ENCODE peak calls at places on chromosomes 7 and 10, in nine cellular contexts. One of them, this sample, is unnamed.

GRCh38 chr7:144020340-144020739 is 20.2 kb downstream of the OR6B1 start:
- DNase-seq in fibroblast of the conjunctiva: no peak
- DNase-seq in PC-3: no peak
- DNase-seq in central memory CD4-positive, alpha-beta T cell: no peak
- DNase-seq in fibroblast of pulmonary artery: no peak
- DNase-seq in globus pallidus: no peak
- DNase-seq in NCI-H510A: no peak
- DNase-seq in GF-D8: no peak
- DNase-seq in left ventricle myocardium inferior: peak
- DNase-seq in this sample: no peak

GRCh38 chr10:119176166-119176565 is 2.4 kb downstream of the PRDX3 start:
- DNase-seq in fibroblast of the conjunctiva: no peak
- DNase-seq in PC-3: no peak
- DNase-seq in central memory CD4-positive, alpha-beta T cell: no peak
- DNase-seq in fibroblast of pulmonary artery: no peak
- DNase-seq in globus pallidus: no peak
- DNase-seq in NCI-H510A: no peak
- DNase-seq in GF-D8: no peak
- DNase-seq in left ventricle myocardium inferior: no peak
- DNase-seq in this sample: no peak

GRCh38 chr7:139488810-139489209 is 5.3 kb upstream of the KLRG2 start:
- DNase-seq in fibroblast of the conjunctiva: no peak
- DNase-seq in PC-3: no peak
- DNase-seq in central memory CD4-positive, alpha-beta T cell: no peak
- DNase-seq in fibroblast of pulmonary artery: no peak
- DNase-seq in globus pallidus: no peak
- DNase-seq in NCI-H510A: no peak
- DNase-seq in GF-D8: no peak
- DNase-seq in left ventricle myocardium inferior: no peak
- DNase-seq in this sample: no peak

GRCh38 chr7:14754631-14755030 is 147.9 kb downstream of the DGKB start:
- DNase-seq in fibroblast of the conjunctiva: peak
- DNase-seq in PC-3: peak
- DNase-seq in central memory CD4-positive, alpha-beta T cell: no peak
- DNase-seq in fibroblast of pulmonary artery: peak
- DNase-seq in globus pallidus: no peak
- DNase-seq in NCI-H510A: no peak
- DNase-seq in GF-D8: no peak
- DNase-seq in left ventricle myocardium inferior: no peak
- DNase-seq in this sample: no peak

GRCh38 chr10:80133221-80133620 is 691 bp downstream of the PLAC9 start:
- DNase-seq in fibroblast of the conjunctiva: peak
- DNase-seq in PC-3: peak
- DNase-seq in central memory CD4-positive, alpha-beta T cell: no peak
- DNase-seq in fibroblast of pulmonary artery: peak
- DNase-seq in globus pallidus: no peak
- DNase-seq in NCI-H510A: no peak
- DNase-seq in GF-D8: no peak
- DNase-seq in left ventricle myocardium inferior: peak
- DNase-seq in this sample: no peak

GRCh38 chr10:44587488-44588140 is 202.7 kb upstream of the CXCL12 start:
- DNase-seq in fibroblast of the conjunctiva: no peak
- DNase-seq in PC-3: no peak
- DNase-seq in central memory CD4-positive, alpha-beta T cell: no peak
- DNase-seq in fibroblast of pulmonary artery: no peak
- DNase-seq in globus pallidus: no peak
- DNase-seq in NCI-H510A: no peak
- DNase-seq in GF-D8: no peak
- DNase-seq in left ventricle myocardium inferior: no peak
- DNase-seq in this sample: no peak

GRCh38 chr7:123748171-123748733 is 551 bp downstream of the WASL start:
- DNase-seq in fibroblast of the conjunctiva: peak
- DNase-seq in PC-3: peak
- DNase-seq in central memory CD4-positive, alpha-beta T cell: no peak
- DNase-seq in fibroblast of pulmonary artery: peak
- DNase-seq in globus pallidus: peak
- DNase-seq in NCI-H510A: no peak
- DNase-seq in GF-D8: no peak
- DNase-seq in left ventricle myocardium inferior: peak
- DNase-seq in this sample: peak

GRCh38 chr10:58054881-58055280 is 212.8 kb downstream of the IPMK start:
- DNase-seq in fibroblast of the conjunctiva: peak
- DNase-seq in PC-3: no peak
- DNase-seq in central memory CD4-positive, alpha-beta T cell: no peak
- DNase-seq in fibroblast of pulmonary artery: no peak
- DNase-seq in globus pallidus: no peak
- DNase-seq in NCI-H510A: no peak
- DNase-seq in GF-D8: no peak
- DNase-seq in left ventricle myocardium inferior: no peak
- DNase-seq in this sample: no peak

GRCh38 chr10:27328946-27329345 is 88.3 kb upstream of the ACBD5 start:
- DNase-seq in fibroblast of the conjunctiva: no peak
- DNase-seq in PC-3: no peak
- DNase-seq in central memory CD4-positive, alpha-beta T cell: no peak
- DNase-seq in fibroblast of pulmonary artery: no peak
- DNase-seq in globus pallidus: no peak
- DNase-seq in NCI-H510A: no peak
- DNase-seq in GF-D8: no peak
- DNase-seq in left ventricle myocardium inferior: no peak
- DNase-seq in this sample: no peak

GRCh38 chr10:71433983-71434744 is 37.4 kb downstream of the CDH23 start:
- DNase-seq in fibroblast of the conjunctiva: no peak
- DNase-seq in PC-3: no peak
- DNase-seq in central memory CD4-positive, alpha-beta T cell: no peak
- DNase-seq in fibroblast of pulmonary artery: no peak
- DNase-seq in globus pallidus: no peak
- DNase-seq in NCI-H510A: no peak
- DNase-seq in GF-D8: no peak
- DNase-seq in left ventricle myocardium inferior: no peak
- DNase-seq in this sample: peak

GRCh38 chr7:149125189-149125863 is 798 bp downstream of the ZNF425 start:
- DNase-seq in fibroblast of the conjunctiva: no peak
- DNase-seq in PC-3: no peak
- DNase-seq in central memory CD4-positive, alpha-beta T cell: no peak
- DNase-seq in fibroblast of pulmonary artery: peak
- DNase-seq in globus pallidus: no peak
- DNase-seq in NCI-H510A: no peak
- DNase-seq in GF-D8: no peak
- DNase-seq in left ventricle myocardium inferior: no peak
- DNase-seq in this sample: no peak

GRCh38 chr10:123027861-123028260 is 19.1 kb downstream of the ACADSB start:
- DNase-seq in fibroblast of the conjunctiva: no peak
- DNase-seq in PC-3: no peak
- DNase-seq in central memory CD4-positive, alpha-beta T cell: no peak
- DNase-seq in fibroblast of pulmonary artery: no peak
- DNase-seq in globus pallidus: no peak
- DNase-seq in NCI-H510A: no peak
- DNase-seq in GF-D8: no peak
- DNase-seq in left ventricle myocardium inferior: no peak
- DNase-seq in this sample: no peak

GRCh38 chr10:21041763-21042458 is 144.8 kb upstream of the NEBL start:
- DNase-seq in fibroblast of the conjunctiva: no peak
- DNase-seq in PC-3: no peak
- DNase-seq in central memory CD4-positive, alpha-beta T cell: no peak
- DNase-seq in fibroblast of pulmonary artery: no peak
- DNase-seq in globus pallidus: no peak
- DNase-seq in NCI-H510A: no peak
- DNase-seq in GF-D8: no peak
- DNase-seq in left ventricle myocardium inferior: no peak
- DNase-seq in this sample: no peak

GRCh38 chr7:116630932-116631449 is 41.0 kb upstream of the MET start:
- DNase-seq in fibroblast of the conjunctiva: peak
- DNase-seq in PC-3: peak
- DNase-seq in central memory CD4-positive, alpha-beta T cell: no peak
- DNase-seq in fibroblast of pulmonary artery: peak
- DNase-seq in globus pallidus: no peak
- DNase-seq in NCI-H510A: no peak
- DNase-seq in GF-D8: no peak
- DNase-seq in left ventricle myocardium inferior: peak
- DNase-seq in this sample: peak

GRCh38 chr10:79158402-79159097 is 89.8 kb downstream of the ZMIZ1 start:
- DNase-seq in fibroblast of the conjunctiva: no peak
- DNase-seq in PC-3: peak
- DNase-seq in central memory CD4-positive, alpha-beta T cell: no peak
- DNase-seq in fibroblast of pulmonary artery: no peak
- DNase-seq in globus pallidus: no peak
- DNase-seq in NCI-H510A: no peak
- DNase-seq in GF-D8: no peak
- DNase-seq in left ventricle myocardium inferior: no peak
- DNase-seq in this sample: no peak

GRCh38 chr7:51455948-51456347 is 139.3 kb upstream of the COBL start:
- DNase-seq in fibroblast of the conjunctiva: no peak
- DNase-seq in PC-3: no peak
- DNase-seq in central memory CD4-positive, alpha-beta T cell: no peak
- DNase-seq in fibroblast of pulmonary artery: no peak
- DNase-seq in globus pallidus: no peak
- DNase-seq in NCI-H510A: peak
- DNase-seq in GF-D8: no peak
- DNase-seq in left ventricle myocardium inferior: no peak
- DNase-seq in this sample: no peak

GRCh38 chr10:22801759-22802158 is 87.4 kb upstream of the PIP4K2A start:
- DNase-seq in fibroblast of the conjunctiva: no peak
- DNase-seq in PC-3: no peak
- DNase-seq in central memory CD4-positive, alpha-beta T cell: no peak
- DNase-seq in fibroblast of pulmonary artery: no peak
- DNase-seq in globus pallidus: no peak
- DNase-seq in NCI-H510A: no peak
- DNase-seq in GF-D8: no peak
- DNase-seq in left ventricle myocardium inferior: no peak
- DNase-seq in this sample: no peak

GRCh38 chr10:13873201-13873600 is 286.4 kb downstream of the PRPF18 start:
- DNase-seq in fibroblast of the conjunctiva: no peak
- DNase-seq in PC-3: no peak
- DNase-seq in central memory CD4-positive, alpha-beta T cell: no peak
- DNase-seq in fibroblast of pulmonary artery: no peak
- DNase-seq in globus pallidus: no peak
- DNase-seq in NCI-H510A: no peak
- DNase-seq in GF-D8: no peak
- DNase-seq in left ventricle myocardium inferior: no peak
- DNase-seq in this sample: no peak

GRCh38 chr7:140005754-140006503 is 56.8 kb downstream of the PARP12 start:
- DNase-seq in fibroblast of the conjunctiva: no peak
- DNase-seq in PC-3: peak
- DNase-seq in central memory CD4-positive, alpha-beta T cell: no peak
- DNase-seq in fibroblast of pulmonary artery: peak
- DNase-seq in globus pallidus: peak
- DNase-seq in NCI-H510A: no peak
- DNase-seq in GF-D8: no peak
- DNase-seq in left ventricle myocardium inferior: no peak
- DNase-seq in this sample: no peak

GRCh38 chr7:26292768-26293560 is 1.3 kb downstream of the SNX10 start:
- DNase-seq in fibroblast of the conjunctiva: no peak
- DNase-seq in PC-3: peak
- DNase-seq in central memory CD4-positive, alpha-beta T cell: no peak
- DNase-seq in fibroblast of pulmonary artery: no peak
- DNase-seq in globus pallidus: no peak
- DNase-seq in NCI-H510A: peak
- DNase-seq in GF-D8: no peak
- DNase-seq in left ventricle myocardium inferior: no peak
- DNase-seq in this sample: no peak

GRCh38 chr7:40199076-40199802 is 64.4 kb downstream of the SUGCT start:
- DNase-seq in fibroblast of the conjunctiva: peak
- DNase-seq in PC-3: peak
- DNase-seq in central memory CD4-positive, alpha-beta T cell: no peak
- DNase-seq in fibroblast of pulmonary artery: peak
- DNase-seq in globus pallidus: no peak
- DNase-seq in NCI-H510A: no peak
- DNase-seq in GF-D8: no peak
- DNase-seq in left ventricle myocardium inferior: no peak
- DNase-seq in this sample: no peak

GRCh38 chr7:111756687-111757178 is 194.4 kb upstream of the IMMP2L start:
- DNase-seq in fibroblast of the conjunctiva: no peak
- DNase-seq in PC-3: no peak
- DNase-seq in central memory CD4-positive, alpha-beta T cell: no peak
- DNase-seq in fibroblast of pulmonary artery: peak
- DNase-seq in globus pallidus: peak
- DNase-seq in NCI-H510A: no peak
- DNase-seq in GF-D8: no peak
- DNase-seq in left ventricle myocardium inferior: peak
- DNase-seq in this sample: peak

GRCh38 chr7:114818501-114818900 is 103.4 kb upstream of the MDFIC start:
- DNase-seq in fibroblast of the conjunctiva: peak
- DNase-seq in PC-3: peak
- DNase-seq in central memory CD4-positive, alpha-beta T cell: no peak
- DNase-seq in fibroblast of pulmonary artery: peak
- DNase-seq in globus pallidus: no peak
- DNase-seq in NCI-H510A: no peak
- DNase-seq in GF-D8: no peak
- DNase-seq in left ventricle myocardium inferior: no peak
- DNase-seq in this sample: no peak

GRCh38 chr7:105198223-105198622 is 184.2 kb downstream of the KMT2E start:
- DNase-seq in fibroblast of the conjunctiva: peak
- DNase-seq in PC-3: peak
- DNase-seq in central memory CD4-positive, alpha-beta T cell: no peak
- DNase-seq in fibroblast of pulmonary artery: peak
- DNase-seq in globus pallidus: no peak
- DNase-seq in NCI-H510A: no peak
- DNase-seq in GF-D8: no peak
- DNase-seq in left ventricle myocardium inferior: no peak
- DNase-seq in this sample: no peak

GRCh38 chr7:17247357-17247756 is 51.1 kb upstream of the AHR start:
- DNase-seq in fibroblast of the conjunctiva: no peak
- DNase-seq in PC-3: no peak
- DNase-seq in central memory CD4-positive, alpha-beta T cell: no peak
- DNase-seq in fibroblast of pulmonary artery: no peak
- DNase-seq in globus pallidus: no peak
- DNase-seq in NCI-H510A: no peak
- DNase-seq in GF-D8: no peak
- DNase-seq in left ventricle myocardium inferior: peak
- DNase-seq in this sample: no peak

GRCh38 chr10:68895041-68895440 is 6.1 kb upstream of the DDX50 start:
- DNase-seq in fibroblast of the conjunctiva: no peak
- DNase-seq in PC-3: no peak
- DNase-seq in central memory CD4-positive, alpha-beta T cell: no peak
- DNase-seq in fibroblast of pulmonary artery: no peak
- DNase-seq in globus pallidus: no peak
- DNase-seq in NCI-H510A: no peak
- DNase-seq in GF-D8: no peak
- DNase-seq in left ventricle myocardium inferior: no peak
- DNase-seq in this sample: no peak

GRCh38 chr10:66714741-66715140 is 211.1 kb upstream of the LRRTM3 start:
- DNase-seq in fibroblast of the conjunctiva: no peak
- DNase-seq in PC-3: peak
- DNase-seq in central memory CD4-positive, alpha-beta T cell: no peak
- DNase-seq in fibroblast of pulmonary artery: no peak
- DNase-seq in globus pallidus: no peak
- DNase-seq in NCI-H510A: no peak
- DNase-seq in GF-D8: no peak
- DNase-seq in left ventricle myocardium inferior: no peak
- DNase-seq in this sample: no peak

GRCh38 chr10:123038782-123039631 is 30.2 kb downstream of the ACADSB start:
- DNase-seq in fibroblast of the conjunctiva: no peak
- DNase-seq in PC-3: no peak
- DNase-seq in central memory CD4-positive, alpha-beta T cell: no peak
- DNase-seq in fibroblast of pulmonary artery: no peak
- DNase-seq in globus pallidus: no peak
- DNase-seq in NCI-H510A: no peak
- DNase-seq in GF-D8: peak
- DNase-seq in left ventricle myocardium inferior: no peak
- DNase-seq in this sample: no peak

GRCh38 chr10:60388709-60389241 is 900 bp downstream of the ANK3 start:
- DNase-seq in fibroblast of the conjunctiva: no peak
- DNase-seq in PC-3: peak
- DNase-seq in central memory CD4-positive, alpha-beta T cell: no peak
- DNase-seq in fibroblast of pulmonary artery: peak
- DNase-seq in globus pallidus: peak
- DNase-seq in NCI-H510A: no peak
- DNase-seq in GF-D8: no peak
- DNase-seq in left ventricle myocardium inferior: no peak
- DNase-seq in this sample: no peak

GRCh38 chr7:100516135-100516812 is 22.7 kb upstream of the AGFG2 start:
- DNase-seq in fibroblast of the conjunctiva: peak
- DNase-seq in PC-3: no peak
- DNase-seq in central memory CD4-positive, alpha-beta T cell: peak
- DNase-seq in fibroblast of pulmonary artery: peak
- DNase-seq in globus pallidus: no peak
- DNase-seq in NCI-H510A: no peak
- DNase-seq in GF-D8: no peak
- DNase-seq in left ventricle myocardium inferior: peak
- DNase-seq in this sample: peak

GRCh38 chr7:1733206-1733907 is 63.3 kb downstream of the ELFN1 start:
- DNase-seq in fibroblast of the conjunctiva: no peak
- DNase-seq in PC-3: peak
- DNase-seq in central memory CD4-positive, alpha-beta T cell: no peak
- DNase-seq in fibroblast of pulmonary artery: no peak
- DNase-seq in globus pallidus: no peak
- DNase-seq in NCI-H510A: no peak
- DNase-seq in GF-D8: no peak
- DNase-seq in left ventricle myocardium inferior: peak
- DNase-seq in this sample: no peak